ENCODE peak calls at places on chromosomes 16 and 17, in four cellular contexts. J is GM23248, C is Caco-2, B is thoracic aorta. M is an unnamed sample.

GRCh38 chr16:59605706-59606105 is 871.6 kb upstream of the GOT2 start:
- DNase-seq in B (no peak), C (no peak), J (no peak), M (no peak)

GRCh38 chr17:4411201-4411600 is 22.5 kb upstream of the SPNS3 start:
- DNase-seq in J (no peak), B (no peak), C (no peak), M (no peak)

GRCh38 chr17:75260679-75261335 is 599 bp downstream of the GGA3 start:
- DNase-seq in J (peak; percentile 52), C (no peak), B (no peak), M (no peak)

GRCh38 chr17:2233441-2233947 is 70.1 kb downstream of the SMG6 start:
- DNase-seq in B (peak; percentile 25), C (no peak), J (peak; percentile 78), M (no peak)

GRCh38 chr17:34318474-34318873 is 761 bp upstream of the CCL8 start:
- DNase-seq in B (no peak), J (no peak), C (peak; percentile 54), M (no peak)

GRCh38 chr17:17258998-17259397 is 22.0 kb upstream of the FLCN start:
- DNase-seq in J (no peak), B (no peak), C (no peak), M (no peak)

GRCh38 chr17:75153854-75154194 is 488 bp downstream of the JPT1 start:
- DNase-seq in C (no peak), J (peak; percentile 51), B (no peak), M (peak; percentile 34)

GRCh38 chr16:30592871-30593270 is 7.4 kb upstream of the ZNF785 start:
- DNase-seq in J (no peak), C (no peak), B (no peak), M (no peak)

GRCh38 chr16:28326881-28327610 is 34.7 kb downstream of the SBK1 start:
- DNase-seq in B (no peak), C (peak; percentile 63), J (peak; percentile 57), M (peak; percentile 53)

GRCh38 chr17:1713878-1714487 is 3.8 kb upstream of the TLCD2 start:
- DNase-seq in J (peak; percentile 48), B (no peak), C (peak; percentile 85), M (peak; percentile 82)

GRCh38 chr17:69335018-69335417 is 8.1 kb upstream of the ABCA5 start:
- DNase-seq in B (no peak), J (peak; percentile 64), C (no peak), M (peak; percentile 66)

GRCh38 chr17:69339937-69340336 is 13.0 kb upstream of the ABCA5 start:
- DNase-seq in J (no peak), B (no peak), C (no peak), M (peak; percentile 20)

GRCh38 chr17:69331746-69332145 is 4.8 kb upstream of the ABCA5 start:
- DNase-seq in B (no peak), C (no peak), J (no peak), M (no peak)

GRCh38 chr17:69336580-69336979 is 9.6 kb upstream of the ABCA5 start:
- DNase-seq in B (no peak), J (no peak), C (no peak), M (no peak)

GRCh38 chr17:69336996-69337395 is 10.1 kb upstream of the ABCA5 start:
- DNase-seq in C (no peak), J (no peak), B (no peak), M (no peak)
- H3K4me3 ChIP-seq in C (no peak overlapping the region), J (no peak overlapping the region), B (no peak overlapping the region), M (no peak overlapping the region)

GRCh38 chr16:67531247-67531646 is 2.6 kb downstream of the RIPOR1 start:
- DNase-seq in C (no peak), J (no peak), B (no peak), M (no peak)

GRCh38 chr16:67530013-67530939 is 1.6 kb downstream of the RIPOR1 start:
- DNase-seq in B (peak; percentile 62), J (peak; percentile 89), C (peak; percentile 56), M (no peak)

GRCh38 chr16:67529639-67530012 is 997 bp downstream of the RIPOR1 start:
- DNase-seq in J (peak; percentile 65), C (no peak), B (no peak), M (no peak)

GRCh38 chr16:67528222-67528869 is at the start of gene RIPOR1:
- DNase-seq in C (peak; percentile 61), J (peak; percentile 72), B (no peak), M (no peak)

GRCh38 chr16:67528870-67529638 is 425 bp downstream of the RIPOR1 start:
- DNase-seq in B (no peak), J (peak; percentile 86), C (peak; percentile 52), M (no peak)
- H3K27me3 ChIP-seq in B (no peaks in the 10 kb centered on the region), J (no peaks in the 10 kb centered on the region), C (no peaks in the 10 kb centered on the region), M (peaks cover 4% of the 10 kb centered on the region)

GRCh38 chr17:77287432-77288068 is 146.8 kb downstream of the SEC14L1 start:
- DNase-seq in C (no peak), B (no peak), J (peak; percentile 95), M (peak; percentile 94)

GRCh38 chr17:77286641-77287431 is 146.1 kb downstream of the SEC14L1 start:
- DNase-seq in B (no peak), J (peak; percentile 64), C (peak; percentile 63), M (peak; percentile 90)

GRCh38 chr17:77286391-77286640 is 145.5 kb downstream of the SEC14L1 start:
- DNase-seq in J (no peak), B (no peak), C (no peak), M (no peak)

GRCh38 chr17:77285594-77286390 is 145.0 kb downstream of the SEC14L1 start:
- DNase-seq in C (no peak), B (peak; percentile 25), J (peak; percentile 98), M (peak; percentile 87)

DNA sequence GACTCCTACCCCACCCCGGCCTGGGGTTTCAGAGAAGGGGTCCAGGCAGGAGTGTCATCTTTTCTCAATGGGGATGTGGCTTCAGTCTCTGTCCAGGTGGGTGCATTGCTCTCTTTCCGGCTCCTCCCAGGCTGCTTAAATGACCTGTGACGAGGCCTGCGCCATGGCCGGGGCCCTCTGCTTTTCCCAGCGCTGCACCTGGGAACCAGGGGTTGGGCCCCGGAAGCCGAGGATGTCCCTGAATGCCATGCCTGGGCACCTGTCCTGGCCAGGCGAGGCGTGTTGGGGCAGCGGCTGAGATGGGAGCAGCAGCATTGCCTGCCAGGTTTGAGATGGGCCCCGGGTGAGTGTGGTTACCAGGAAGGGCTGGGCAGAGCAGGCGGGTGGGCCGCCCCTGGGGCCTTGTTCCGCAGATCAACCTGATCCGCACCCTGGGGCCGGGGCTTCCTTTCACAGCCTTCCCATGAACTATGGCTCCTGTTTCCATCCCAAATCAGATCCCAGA is 147.4 kb downstream of the SEC14L1 start:
- DNase-seq in J (no peak), C (no peak), B (no peak), M (peak; percentile 42)
- H3K4me3 ChIP-seq in J (no peak overlapping the region), C (no peak overlapping the region), B (no peak overlapping the region), M (peak overlapping the region; percentile 17)

GRCh38 chr17:27268394-27269085 is 25.4 kb upstream of the WSB1 start:
- DNase-seq in J (no peak), B (no peak), C (no peak), M (no peak)
- H3K27me3 ChIP-seq in J (peaks cover 1% of the 10 kb centered on the region), B (no peaks in the 10 kb centered on the region), C (no peaks in the 10 kb centered on the region), M (no peaks in the 10 kb centered on the region)

DNA sequence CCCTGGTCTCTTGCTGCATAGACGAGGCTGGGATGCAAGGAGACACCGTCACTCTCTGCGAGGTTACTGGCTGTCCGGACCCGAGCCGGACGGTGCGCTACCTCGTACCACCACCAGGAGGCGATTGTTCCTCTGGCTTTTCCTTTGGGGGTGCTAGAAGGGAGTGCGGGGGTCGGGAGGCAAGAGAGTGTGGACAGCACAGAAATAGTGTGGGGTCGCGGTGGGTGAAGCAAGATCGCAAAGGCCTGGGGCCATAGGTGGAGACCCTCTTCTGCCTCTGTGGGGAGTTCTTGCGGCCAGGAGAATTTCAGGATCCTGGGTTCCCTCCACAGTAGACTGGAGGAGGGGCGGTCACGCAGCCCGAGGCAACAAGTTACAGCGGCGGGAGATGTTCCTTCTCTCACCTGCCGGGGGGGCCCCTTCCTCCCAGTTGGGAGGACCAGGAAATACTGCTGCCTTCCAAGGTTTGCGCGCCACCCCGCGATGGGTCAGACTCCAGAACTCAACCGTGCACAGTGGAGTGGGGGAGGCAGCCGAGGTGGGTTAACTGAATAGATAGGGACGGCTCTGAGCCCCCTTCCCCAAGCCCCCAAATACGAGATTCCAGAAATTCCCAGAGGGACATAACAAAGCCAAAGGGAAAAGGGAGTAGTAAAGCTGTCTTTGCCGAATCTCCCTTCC is 6.9 kb downstream of the PHOSPHO1 start:
- DNase-seq in J (peak; percentile 50), B (no peak), C (peak; percentile 94), M (peak; percentile 36)
- H3K4me3 ChIP-seq in J (no peak overlapping the region), B (peak overlapping the region; percentile 53), C (peak overlapping the region; percentile 42), M (peak overlapping the region; percentile 30)

DNA sequence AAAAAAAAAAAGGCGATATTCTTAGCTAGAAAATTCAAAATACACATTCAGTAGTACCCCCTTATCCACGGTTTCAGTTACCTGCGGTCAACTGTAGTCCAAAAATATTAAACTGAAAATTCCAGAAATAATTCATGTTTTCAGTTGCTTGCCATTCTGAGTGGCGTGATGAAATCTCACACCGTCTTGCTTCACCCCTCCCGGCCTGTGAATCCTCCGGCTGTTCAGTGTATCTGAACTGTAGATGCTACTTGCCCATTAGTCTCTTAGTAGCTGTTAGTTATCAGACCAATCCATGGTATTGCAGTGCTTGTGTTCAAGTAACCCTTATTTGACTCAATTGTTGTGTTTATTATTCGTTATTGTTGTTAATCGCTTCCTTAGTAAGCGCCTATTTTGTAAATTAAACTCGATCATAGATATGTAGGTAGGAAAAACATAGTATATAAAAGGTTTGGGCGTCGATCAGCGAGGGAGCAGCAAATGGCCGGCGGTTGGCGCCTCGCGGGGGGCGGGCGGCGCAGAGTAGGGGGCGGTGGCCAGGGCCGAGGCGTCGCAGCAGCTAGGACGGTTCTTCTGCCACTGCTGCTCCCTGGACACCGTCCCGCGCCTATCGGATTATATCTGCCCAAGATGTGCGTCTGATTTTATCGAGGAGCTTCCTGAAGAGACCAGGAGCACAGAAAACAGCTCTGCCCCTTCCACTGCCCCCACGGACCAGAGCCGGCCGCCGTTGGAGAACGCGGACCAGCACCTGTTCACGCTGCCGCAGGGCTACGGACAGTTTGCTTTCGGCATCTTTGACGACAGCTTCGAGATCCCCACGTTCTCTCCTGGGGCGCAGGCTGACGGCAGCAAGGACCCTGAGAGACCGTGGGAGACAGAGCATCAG is 39.8 kb upstream of the AKAP1 start:
- DNase-seq in B (no peak), C (no peak), J (peak; percentile 5), M (no peak)
- H3K27me3 ChIP-seq in B (no peaks in the 10 kb centered on the region), C (no peaks in the 10 kb centered on the region), J (peaks cover 49% of the 10 kb centered on the region), M (no peaks in the 10 kb centered on the region)

M was measured in small intestine.